ENCODE peak calls at places on chromosomes 1 and 21, in five cellular contexts. A, H, P, N and K are unnamed samples.

GRCh38 chr1:235503333-235504121 is 725 bp downstream of the B3GALNT2 start:
- DNase-seq in H (no peak), P (peak; percentile 77), A (peak; percentile 67), N (peak; percentile 17), K (peak; percentile 33)

GRCh38 chr21:22743085-22743484 is 1744.9 kb downstream of the NCAM2 start:
- DNase-seq in H (no peak), P (no peak), N (no peak), A (no peak), K (no peak)

GRCh38 chr1:36696261-36696940 is 213.7 kb upstream of the CSF3R start:
- DNase-seq in A (no peak), P (no peak), H (no peak), N (no peak), K (no peak)

GRCh38 chr1:154190550-154190949 is 1.4 kb downstream of the TPM3 start:
- DNase-seq in H (no peak), P (no peak), A (peak; percentile 88), N (no peak), K (no peak)

GRCh38 chr1:39106949-39107740 is 81.0 kb downstream of the NDUFS5 start:
- DNase-seq in H (no peak), A (no peak), N (no peak), P (no peak), K (no peak)

GRCh38 chr1:203124546-203125317 is 2.8 kb upstream of the ADORA1 start:
- DNase-seq in A (peak; percentile 59), P (no peak), H (no peak), N (no peak), K (no peak)

GRCh38 chr1:161803181-161803580 is 37.1 kb downstream of the ATF6 start:
- DNase-seq in N (no peak), H (no peak), P (no peak), A (no peak), K (no peak)

GRCh38 chr1:4803335-4803734 is 148.9 kb downstream of the AJAP1 start:
- DNase-seq in P (no peak), N (no peak), A (no peak), H (no peak), K (no peak)

GRCh38 chr21:31395268-31395667 is 51.2 kb upstream of the TIAM1 start:
- DNase-seq in N (no peak), A (no peak), P (no peak), H (no peak), K (no peak)

GRCh38 chr1:77292551-77292950 is 10.7 kb downstream of the AK5 start:
- DNase-seq in A (no peak), P (no peak), H (no peak), N (no peak), K (no peak)

GRCh38 chr1:153749408-153750005 is 21.7 kb downstream of the INTS3 start:
- DNase-seq in P (peak; percentile 88), N (peak; percentile 70), A (peak; percentile 70), H (peak; percentile 32), K (peak; percentile 80)

GRCh38 chr1:235601087-235601486 is 48.5 kb downstream of the GNG4 start:
- DNase-seq in A (peak; percentile 28), H (no peak), N (no peak), P (peak; percentile 46), K (no peak)

GRCh38 chr1:52955129-52955970 is 28.3 kb downstream of the SCP2 start:
- DNase-seq in P (no peak), H (peak; percentile 54), N (no peak), A (peak; percentile 97), K (no peak)

GRCh38 chr1:212545941-212546638 is 62.5 kb upstream of the ATF3 start:
- DNase-seq in N (no peak), P (no peak), H (no peak), A (no peak), K (no peak)

GRCh38 chr1:223429821-223430220 is 36.6 kb downstream of the CCDC185 start:
- DNase-seq in H (no peak), N (no peak), P (no peak), A (no peak), K (no peak)

GRCh38 chr1:8281843-8282509 is 35.9 kb upstream of the SLC45A1 start:
- DNase-seq in A (no peak), N (no peak), H (no peak), P (no peak), K (no peak)

GRCh38 chr1:37932759-37933158 is 14.1 kb downstream of the INPP5B start:
- DNase-seq in H (no peak), N (no peak), A (peak; percentile 83), P (no peak), K (no peak)

GRCh38 chr21:42652527-42653491 is 612 bp upstream of the PDE9A start:
- DNase-seq in H (no peak), N (no peak), P (peak; percentile 84), A (peak; percentile 78), K (no peak)

GRCh38 chr1:63868220-63868897 is 94.5 kb downstream of the ROR1 start:
- DNase-seq in P (no peak), N (no peak), A (peak; percentile 80), H (no peak), K (no peak)

GRCh38 chr1:214901718-214902117 is 180.8 kb upstream of the KCNK2 start:
- DNase-seq in N (no peak), H (peak; percentile 27), P (no peak), A (peak; percentile 58), K (no peak)

GRCh38 chr1:33036526-33037503 is at the start of gene AK2:
- DNase-seq in A (peak; percentile 99), P (peak; percentile 98), N (peak; percentile 93), H (peak; percentile 88), K (peak; percentile 81)

GRCh38 chr1:92277105-92277504 is 21.7 kb downstream of the GLMN start:
- DNase-seq in P (no peak), H (peak; percentile 30), A (peak; percentile 11), N (no peak), K (no peak)

GRCh38 chr1:41155105-41155504 is 87.0 kb downstream of the SCMH1 start:
- DNase-seq in A (no peak), P (no peak), N (no peak), H (no peak), K (no peak)

GRCh38 chr1:53878492-53879105 is 11.0 kb downstream of the YIPF1 start:
- DNase-seq in N (no peak), A (peak; percentile 55), P (no peak), H (no peak), K (no peak)

GRCh38 chr1:63914241-63914640 is 140.4 kb downstream of the ROR1 start:
- DNase-seq in N (no peak), A (no peak), P (no peak), H (no peak), K (no peak)

GRCh38 chr1:154348429-154349076 is 23.2 kb downstream of the ATP8B2 start:
- DNase-seq in N (no peak), P (no peak), A (no peak), H (no peak), K (no peak)

GRCh38 chr1:178220094-178220493 is 126.2 kb downstream of the RASAL2 start:
- DNase-seq in N (no peak), H (no peak), P (no peak), A (no peak), K (no peak)

GRCh38 chr1:73744985-73745384 is 453.0 kb downstream of the LRRIQ3 start:
- DNase-seq in A (no peak), P (no peak), N (no peak), H (no peak), K (no peak)

GRCh38 chr1:84870591-84870990 is 22.4 kb downstream of the LPAR3 start:
- DNase-seq in A (no peak), N (no peak), P (no peak), H (no peak), K (no peak)

GRCh38 chr1:192749349-192749748 is 59.5 kb upstream of the RGS2 start:
- DNase-seq in A (no peak), N (no peak), P (no peak), H (no peak), K (no peak)

GRCh38 chr1:94526152-94526551 is 15.4 kb downstream of the F3 start:
- DNase-seq in A (no peak), H (no peak), P (no peak), N (no peak), K (no peak)

GRCh38 chr1:218735436-218735835 is 390.3 kb downstream of the TGFB2 start:
- DNase-seq in P (no peak), H (no peak), N (no peak), A (peak; percentile 74), K (no peak)

GRCh38 chr21:38804030-38804616 is 1.6 kb upstream of the ETS2 start:
- DNase-seq in P (no peak), A (no peak), H (no peak), N (no peak), K (no peak)